ENCODE peak calls at places on chromosomes 6 and 20, in five cellular contexts. S is HFF-Myc, Y is endodermal cell, Z is stomach, U is astrocyte of the spinal cord. Q is an unnamed sample.

GRCh38 chr20:57420571-57421257 is 29.5 kb downstream of the RBM38 start:
- DNase-seq in S (no peak), Y (no peak), Z (no peak), U (no peak), Q (no peak)

GRCh38 chr6:15615837-15616236 is 47.0 kb downstream of the DTNBP1 start:
- DNase-seq in S (no peak), Y (no peak), Z (no peak), U (no peak), Q (no peak)

GRCh38 chr20:58436868-58437645 is 48.0 kb downstream of the VAPB start:
- DNase-seq in S (no peak), Y (no peak), Z (no peak), U (no peak), Q (no peak)

GRCh38 chr6:100203391-100203790 is 209.4 kb upstream of the MCHR2 start:
- DNase-seq in S (peak), Y (no peak), Z (no peak), U (peak), Q (peak)

GRCh38 chr6:101435028-101435427 is 41.5 kb downstream of the GRIK2 start:
- DNase-seq in S (no peak), Y (no peak), Z (no peak), U (no peak), Q (no peak)

GRCh38 chr6:235763-236360 is 56.4 kb upstream of the DUSP22 start:
- DNase-seq in S (no peak), Y (peak), Z (no peak), U (peak), Q (no peak)

GRCh38 chr6:159988983-159989454 is 20.1 kb downstream of the IGF2R start:
- DNase-seq in S (no peak), Y (no peak), Z (no peak), U (peak), Q (no peak)

GRCh38 chr20:39822667-39823066 is 860.5 kb downstream of the DHX35 start:
- DNase-seq in S (no peak), Y (no peak), Z (no peak), U (peak), Q (peak)

GRCh38 chr20:40741507-40742106 is 52.6 kb upstream of the MAFB start:
- DNase-seq in S (no peak), Y (peak), Z (peak), U (peak), Q (no peak)

GRCh38 chr6:128498244-128498643 is 22.2 kb downstream of the PTPRK start:
- DNase-seq in S (no peak), Y (no peak), Z (no peak), U (no peak), Q (no peak)

GRCh38 chr6:89952696-89953095 is 58.4 kb downstream of the GJA10 start:
- DNase-seq in S (peak), Y (no peak), Z (no peak), U (peak), Q (peak)

GRCh38 chr20:19789009-19789408 is 31.0 kb downstream of the RIN2 start:
- DNase-seq in S (no peak), Y (no peak), Z (no peak), U (no peak), Q (no peak)
- H3K4me3 ChIP-seq in S (no peak), Y (no peak), Z (no peak), U (no peak), Q (no peak)

DNA sequence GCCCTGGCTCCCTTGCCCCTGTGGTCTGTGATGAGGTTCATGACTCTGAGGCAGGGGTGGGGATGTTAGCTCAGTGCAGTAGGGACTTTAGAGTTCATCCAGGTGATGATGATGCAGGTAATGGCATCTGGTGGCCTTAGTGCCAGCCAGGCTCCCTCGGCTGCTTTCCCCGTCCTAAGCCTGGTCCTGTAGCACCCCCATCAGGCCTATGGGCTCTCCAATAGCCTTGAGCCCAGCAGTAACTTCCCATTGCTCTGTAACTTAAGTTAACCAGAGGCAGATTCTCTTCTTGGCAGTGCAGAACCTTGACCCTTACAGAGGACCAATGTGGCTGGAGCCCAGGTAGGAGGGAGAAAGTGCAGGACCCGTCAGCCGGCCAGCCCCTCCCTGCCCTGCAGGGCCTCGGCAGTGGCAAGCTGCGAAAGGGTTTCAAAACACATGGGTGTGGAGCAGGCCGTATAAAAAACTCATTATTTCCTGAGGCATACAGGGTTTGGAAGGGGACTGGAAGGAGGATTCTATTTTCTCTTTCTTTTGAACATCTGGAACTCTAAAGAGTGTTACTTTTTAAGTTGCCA is 406.9 kb downstream of the CDH26 start:
- DNase-seq in S (no peak), Y (peak), Z (peak), U (no peak), Q (no peak)
- TF ChIP-seq CTCF in S (peak), Y (peak), Z (no peak), U (peak), Q (peak)

DNA sequence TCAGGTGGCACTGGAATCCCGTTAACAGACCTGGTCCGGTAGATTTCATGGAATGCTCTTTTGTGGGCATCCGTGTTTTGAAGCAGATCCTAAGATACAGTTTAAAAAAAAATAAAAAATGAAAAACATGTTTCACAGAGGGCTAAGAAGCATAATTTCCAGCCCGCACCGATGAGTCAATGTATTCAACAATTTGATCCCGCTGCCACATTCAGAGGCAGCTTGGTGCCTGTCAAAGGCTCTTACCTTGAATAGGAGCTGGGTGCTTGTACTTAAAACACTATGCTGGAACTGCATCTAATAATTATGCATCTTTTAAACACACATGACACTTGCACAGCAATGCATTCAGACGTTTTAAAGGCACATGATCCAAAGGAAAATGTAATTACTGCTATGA is 164.8 kb downstream of the SYNE1 start:
- DNase-seq in S (no peak), Y (no peak), Z (no peak), U (no peak), Q (no peak)
- H3K4me3 ChIP-seq in S (no peak), Y (no peak), Z (no peak), U (no peak), Q (no peak)

DNA sequence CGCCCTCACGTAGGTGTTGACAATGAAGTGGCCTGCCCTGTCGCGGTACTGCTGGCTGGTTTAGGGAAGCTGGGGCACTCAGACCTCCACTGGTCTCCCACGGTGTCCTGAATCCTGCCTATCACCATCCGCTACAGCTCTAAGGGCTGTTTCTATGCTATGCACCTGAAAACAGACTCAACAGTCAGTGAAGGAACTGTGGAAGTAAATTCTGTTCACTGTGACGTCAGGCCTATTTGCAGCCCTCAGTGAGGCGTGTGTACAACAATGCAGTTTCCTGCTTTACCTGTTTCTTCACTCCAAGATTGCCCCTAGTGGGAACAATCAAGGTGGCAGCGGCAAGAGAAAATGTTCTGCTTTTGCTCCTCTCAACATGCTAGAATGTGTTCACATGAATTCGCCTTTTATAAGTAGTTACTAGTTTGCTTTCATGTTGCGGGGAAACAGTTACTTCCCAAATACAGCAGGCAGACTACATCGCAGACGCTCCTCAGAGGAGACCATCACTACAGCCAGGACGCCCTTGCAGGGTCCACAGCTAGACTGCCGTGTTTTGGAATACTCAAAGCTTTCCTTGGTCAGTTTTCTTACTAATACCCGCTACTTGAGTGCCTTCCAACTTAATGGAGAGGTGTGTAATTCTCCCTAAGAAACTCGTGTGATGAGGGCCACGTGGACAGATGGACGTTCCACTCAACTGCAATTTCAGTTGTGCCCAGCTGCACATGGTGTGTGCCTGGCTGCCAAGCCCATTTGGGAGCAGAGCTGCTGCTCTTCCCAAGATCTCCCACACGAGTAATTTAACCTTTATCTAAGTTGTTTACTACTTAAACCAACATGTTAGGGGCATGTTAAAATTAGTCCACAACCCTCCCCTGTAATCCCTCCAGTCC is 25.4 kb downstream of the DIDO1 start:
- DNase-seq in S (no peak), Y (peak), Z (peak), U (no peak), Q (no peak)
- TF ChIP-seq CTCF in S (no peak), Y (no peak), Z (no peak), U (no peak), Q (peak)

GRCh38 chr6:112018619-112019416 is 35.1 kb upstream of the CCN6 start:
- DNase-seq in S (no peak), Y (peak), Z (peak), U (no peak), Q (peak)
- H3K4me3 ChIP-seq in S (no peak), Y (no peak), Z (no peak), U (no peak), Q (no peak)

DNA sequence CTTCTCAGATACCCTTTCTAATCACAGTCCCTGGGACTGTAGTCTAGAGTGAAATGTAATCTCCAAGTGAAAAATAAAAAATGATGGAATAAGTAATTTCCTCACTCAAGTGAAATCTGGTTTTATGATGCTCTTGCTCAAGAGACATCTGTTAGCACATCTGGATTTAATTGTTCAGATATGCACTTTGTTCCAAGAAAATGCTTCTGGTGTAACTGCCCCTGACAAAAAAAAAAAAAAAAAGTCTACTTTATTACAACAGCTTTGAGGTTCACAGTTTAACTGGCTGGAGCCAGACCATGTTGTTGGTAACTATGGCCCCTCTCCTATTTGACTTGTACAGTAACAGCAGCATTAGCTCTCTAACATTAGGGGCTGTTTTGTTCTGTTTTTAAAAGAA is 251.7 kb downstream of the BTBD9 start:
- DNase-seq in S (peak), Y (no peak), Z (no peak), U (peak), Q (peak)
- TF ChIP-seq CTCF in S (no peak), Y (no peak), Z (no peak), U (no peak), Q (no peak)

DNA sequence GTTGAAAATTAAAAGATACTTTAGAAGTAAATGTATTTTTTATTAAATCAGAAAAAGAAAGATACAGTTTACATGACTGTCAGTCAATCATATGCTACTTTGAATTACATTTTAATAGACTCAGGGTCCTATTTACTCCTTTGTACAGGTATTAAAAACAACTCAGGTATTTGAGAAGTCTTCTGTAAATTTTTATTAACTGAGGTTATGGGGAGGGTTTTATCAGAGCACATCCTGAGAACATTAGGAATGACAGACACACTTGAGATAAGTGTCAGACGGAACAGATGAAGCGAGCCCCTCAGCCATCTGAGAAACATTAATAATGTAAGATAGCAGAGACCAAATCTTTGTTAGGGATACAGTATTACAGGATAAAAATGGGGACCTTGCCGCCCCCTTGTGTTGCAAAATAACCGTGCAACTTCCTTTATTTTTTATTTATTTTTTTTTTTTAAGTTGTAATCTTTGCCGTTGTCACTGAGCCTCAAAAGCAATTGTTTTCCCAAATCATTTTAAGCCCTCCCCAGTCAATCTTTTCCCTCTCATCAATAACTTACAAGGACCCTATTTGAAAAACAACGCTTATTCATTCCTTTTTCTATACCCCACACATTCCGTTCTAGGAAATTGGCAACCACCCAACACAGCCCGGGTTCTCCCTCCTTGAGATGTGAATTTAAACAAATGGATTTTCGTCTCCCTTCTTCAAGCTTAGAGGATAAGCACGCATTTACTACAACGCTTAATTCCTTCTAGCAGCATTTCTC is 126.7 kb downstream of the BCAS1 start:
- DNase-seq in S (no peak), Y (no peak), Z (no peak), U (peak), Q (no peak)
- H3K4me3 ChIP-seq in S (no peak), Y (no peak), Z (no peak), U (peak), Q (no peak)

GRCh38 chr6:33312361-33313104 is 1.3 kb downstream of the TAPBP start:
- DNase-seq in S (no peak), Y (peak), Z (peak), U (peak), Q (no peak)
- TF ChIP-seq CTCF in S (no peak), Y (peak), Z (no peak), U (no peak), Q (no peak)

Q was measured in AG09309.